ENCODE peak calls at places on chromosome 5, in nine cellular contexts. O, F, A, Z, L, M, W, H and J are unnamed samples.

GRCh38 chr5:169160405-169160901 is 140.5 kb downstream of the SLIT3 start:
- DNase-seq in O (no peak), F (no peak), A (no peak), Z (peak; percentile 5), L (peak; percentile 14), M (no peak), W (no peak), H (no peak), J (no peak)

GRCh38 chr5:126921471-126922091 is 108.8 kb downstream of the MARCHF3 start:
- DNase-seq in O (no peak), F (peak; percentile 8), A (no peak), Z (no peak), L (no peak), M (no peak), W (no peak), H (no peak), J (no peak)

GRCh38 chr5:61919920-61920319 is 386.1 kb upstream of the KIF2A start:
- DNase-seq in O (peak; percentile 75), F (peak; percentile 18), A (no peak), Z (no peak), L (no peak), M (no peak), W (peak; percentile 40), H (peak; percentile 59), J (no peak)

GRCh38 chr5:126464959-126465358 is 41.8 kb downstream of the GRAMD2B start:
- DNase-seq in O (peak; percentile 18), F (no peak), A (no peak), Z (no peak), L (no peak), M (no peak), W (no peak), H (no peak), J (no peak)

GRCh38 chr5:78472469-78473106 is 112.2 kb downstream of the SCAMP1 start:
- DNase-seq in O (no peak), F (no peak), A (no peak), Z (peak; percentile 54), L (peak; percentile 6), M (no peak), W (no peak), H (peak; percentile 34), J (no peak)

GRCh38 chr5:3518057-3518456 is 77.6 kb upstream of the IRX1 start:
- DNase-seq in O (no peak), F (no peak), A (no peak), Z (no peak), L (no peak), M (no peak), W (no peak), H (no peak), J (no peak)

GRCh38 chr5:134851307-134851923 is 5.6 kb downstream of the C5orf24 start:
- DNase-seq in O (no peak), F (no peak), A (no peak), Z (peak; percentile 59), L (peak; percentile 61), M (no peak), W (peak; percentile 66), H (peak; percentile 64), J (no peak)

GRCh38 chr5:57366744-57367143 is 115.9 kb downstream of the ACTBL2 start:
- DNase-seq in O (no peak), F (no peak), A (no peak), Z (peak; percentile 71), L (peak; percentile 32), M (no peak), W (peak; percentile 7), H (peak; percentile 54), J (peak; percentile 48)

GRCh38 chr5:34008721-34009120 is 871 bp upstream of the AMACR start:
- DNase-seq in O (no peak), F (no peak), A (no peak), Z (no peak), L (no peak), M (no peak), W (no peak), H (no peak), J (no peak)

GRCh38 chr5:65663804-65664521 is 39.1 kb downstream of the SHLD3 start:
- DNase-seq in O (no peak), F (no peak), A (no peak), Z (peak; percentile 52), L (peak; percentile 22), M (no peak), W (peak; percentile 32), H (peak; percentile 11), J (peak; percentile 5)

GRCh38 chr5:95928724-95929253 is 32.9 kb downstream of the ELL2 start:
- DNase-seq in O (no peak), F (no peak), A (no peak), Z (no peak), L (no peak), M (no peak), W (no peak), H (no peak), J (no peak)

GRCh38 chr5:143585970-143586369 is 182.5 kb upstream of the NR3C1 start:
- DNase-seq in O (no peak), F (no peak), A (no peak), Z (peak; percentile 24), L (no peak), M (no peak), W (no peak), H (no peak), J (no peak)

GRCh38 chr5:132376694-132377641 is 7.5 kb downstream of the SLC22A5 start:
- DNase-seq in O (no peak), F (no peak), A (no peak), Z (no peak), L (no peak), M (no peak), W (no peak), H (no peak), J (no peak)

GRCh38 chr5:172886974-172887491 is 53.0 kb downstream of the ERGIC1 start:
- DNase-seq in O (no peak), F (no peak), A (no peak), Z (peak; percentile 86), L (peak; percentile 95), M (no peak), W (no peak), H (peak; percentile 100), J (peak; percentile 79)

GRCh38 chr5:75059887-75060286 is 7.5 kb upstream of the GCNT4 start:
- DNase-seq in O (no peak), F (no peak), A (no peak), Z (no peak), L (no peak), M (peak; percentile 89), W (no peak), H (no peak), J (no peak)